ENCODE peak calls at places on chromosomes 5 and 9, in seven cellular contexts. P is GM23338, G is H1, L is HepG2, Q is HCT116, I is GM12878, W is K562. M is an unnamed sample.

GRCh38 chr9:134180786-134181647 is 16.7 kb upstream of the RNU6ATAC start:
- DNase-seq in P (no peak), G (no peak), L (no peak), Q (no peak), I (no peak), W (no peak), M (no peak)

GRCh38 chr5:110258460-110258859 is 468.0 kb downstream of the TMEM232 start:
- DNase-seq in P (no peak), G (no peak), L (no peak), Q (no peak), I (no peak), W (no peak), M (no peak)

GRCh38 chr5:139848508-139849100 is 53.0 kb downstream of the PSD2 start:
- DNase-seq in P (peak), G (peak), L (no peak), Q (no peak), I (no peak), W (no peak), M (peak)

GRCh38 chr9:76394896-76395244 is 644 bp upstream of the RFK start:
- DNase-seq in P (peak), G (peak), L (peak), Q (peak), I (peak), W (peak), M (no peak)

GRCh38 chr9:131656356-131657030 is 83.4 kb downstream of the RAPGEF1 start:
- DNase-seq in P (no peak), G (no peak), L (no peak), Q (no peak), I (peak), W (no peak), M (peak)

GRCh38 chr5:103801681-103802080 is 239.1 kb upstream of the NUDT12 start:
- DNase-seq in P (no peak), G (no peak), L (no peak), Q (no peak), I (no peak), W (no peak), M (no peak)

GRCh38 chr9:133967024-133967741 is 24.9 kb downstream of the VAV2 start:
- DNase-seq in P (no peak), G (no peak), L (no peak), Q (no peak), I (no peak), W (no peak), M (no peak)

GRCh38 chr5:143516249-143516648 is 112.8 kb upstream of the NR3C1 start:
- DNase-seq in P (no peak), G (no peak), L (no peak), Q (no peak), I (no peak), W (no peak), M (no peak)

GRCh38 chr9:83140061-83140460 is 77.1 kb upstream of the RASEF start:
- DNase-seq in P (no peak), G (no peak), L (no peak), Q (no peak), I (no peak), W (no peak), M (no peak)

GRCh38 chr5:6708814-6709213 is 4.4 kb upstream of the TENT4A start:
- DNase-seq in P (no peak), G (no peak), L (no peak), Q (no peak), I (no peak), W (no peak), M (no peak)

GRCh38 chr9:122468735-122469134 is 9.0 kb downstream of the OR1J1 start:
- DNase-seq in P (no peak), G (no peak), L (no peak), Q (no peak), I (no peak), W (no peak), M (no peak)

GRCh38 chr9:34995288-34996060 is 5.9 kb downstream of the DNAJB5 start:
- DNase-seq in P (no peak), G (no peak), L (peak), Q (no peak), I (no peak), W (peak), M (peak)

GRCh38 chr9:106797299-106797698 is 65.7 kb upstream of the ZNF462 start:
- DNase-seq in P (no peak), G (no peak), L (no peak), Q (no peak), I (no peak), W (no peak), M (no peak)

GRCh38 chr9:18703086-18703750 is 229.3 kb downstream of the ADAMTSL1 start:
- DNase-seq in P (no peak), G (no peak), L (no peak), Q (no peak), I (no peak), W (peak), M (no peak)

GRCh38 chr9:15239816-15240215 is 67.2 kb downstream of the TTC39B start:
- DNase-seq in P (no peak), G (no peak), L (no peak), Q (no peak), I (no peak), W (no peak), M (no peak)

GRCh38 chr5:136174021-136174659 is 18.8 kb downstream of the SMIM32 start:
- DNase-seq in P (peak), G (no peak), L (peak), Q (peak), I (peak), W (peak), M (peak)

GRCh38 chr5:133739381-133739780 is 127.0 kb upstream of the FSTL4 start:
- DNase-seq in P (no peak), G (peak), L (no peak), Q (no peak), I (no peak), W (no peak), M (no peak)

GRCh38 chr5:133741396-133741795 is 129.1 kb upstream of the FSTL4 start:
- DNase-seq in P (no peak), G (no peak), L (no peak), Q (no peak), I (no peak), W (no peak), M (no peak)

GRCh38 chr5:133736512-133736911 is 124.2 kb upstream of the FSTL4 start:
- DNase-seq in P (no peak), G (peak), L (no peak), Q (no peak), I (no peak), W (no peak), M (no peak)

GRCh38 chr5:133735346-133735745 is 123.0 kb upstream of the FSTL4 start:
- DNase-seq in P (no peak), G (peak), L (peak), Q (no peak), I (no peak), W (no peak), M (peak)

GRCh38 chr5:133738271-133738670 is 125.9 kb upstream of the FSTL4 start:
- DNase-seq in P (no peak), G (no peak), L (no peak), Q (no peak), I (no peak), W (no peak), M (no peak)
- TF ChIP-seq POLR2AphosphoS5 in P (no peak), G (no peak), L (no peak), Q (no peak), I (no peak), W (no peak), M (no peak)

DNA sequence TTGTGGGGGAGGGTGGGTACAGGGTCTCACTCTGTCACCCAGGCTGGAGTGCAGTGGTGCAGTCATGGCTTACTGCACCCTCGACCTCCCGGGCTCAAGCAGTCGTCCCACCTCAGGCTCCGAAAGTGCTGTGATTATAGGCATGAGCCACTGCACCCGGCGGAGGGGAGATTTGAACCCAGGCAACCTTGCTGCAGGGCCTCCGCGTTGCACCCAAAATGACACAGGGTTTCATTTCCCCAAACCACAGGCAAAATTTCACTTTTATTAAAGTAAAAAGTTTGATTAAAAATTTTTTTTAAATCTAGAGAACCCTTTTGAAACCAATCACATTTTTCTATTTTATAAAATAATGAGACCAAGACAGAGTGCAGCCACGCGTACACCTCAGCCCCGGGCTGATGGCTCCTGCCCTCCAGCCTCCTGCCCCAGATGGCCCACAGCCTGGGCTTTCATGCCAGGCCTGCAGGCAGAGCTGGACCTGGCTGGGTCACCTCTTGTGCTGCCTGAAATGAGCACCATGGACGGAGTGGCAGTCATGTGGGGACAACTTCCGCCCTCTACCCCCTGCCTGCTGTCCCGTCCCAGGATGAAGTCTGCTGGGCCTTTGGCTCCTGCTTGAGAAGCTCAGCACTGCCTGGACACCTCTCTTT is 30.5 kb downstream of the USP20 start:
- DNase-seq in P (no peak), G (no peak), L (no peak), Q (no peak), I (no peak), W (no peak), M (no peak)
- H3K4me2 ChIP-seq in P (no peak), G (no peak), L (no peak), Q (no peak), I (no peak), W (no peak), M (no peak)

DNA sequence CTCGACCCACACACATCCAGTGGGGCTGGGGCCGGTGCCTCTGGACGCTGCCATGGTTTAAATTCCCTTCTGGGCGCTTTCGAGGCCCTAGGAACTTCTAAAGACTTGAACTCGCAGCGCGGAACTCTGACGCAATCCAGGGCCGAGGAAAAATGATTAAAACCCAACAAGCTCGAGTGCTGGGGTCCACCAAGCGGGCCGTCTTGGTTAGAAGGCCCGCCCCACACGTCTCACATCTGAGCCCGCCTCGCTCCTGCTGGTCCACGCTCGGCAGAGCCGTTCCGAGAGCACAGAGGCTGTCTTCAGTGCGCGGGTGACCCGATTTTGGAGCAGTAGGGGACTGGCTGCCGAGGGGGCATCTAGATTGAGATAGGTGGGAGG is 1.5 kb downstream of the CRHBP start:
- DNase-seq in P (peak), G (no peak), L (no peak), Q (no peak), I (no peak), W (no peak), M (no peak)
- TF ChIP-seq EZH2 in P (peak), G (peak), L (no peak), Q (no peak), I (no peak), W (no peak), M (no peak)

DNA sequence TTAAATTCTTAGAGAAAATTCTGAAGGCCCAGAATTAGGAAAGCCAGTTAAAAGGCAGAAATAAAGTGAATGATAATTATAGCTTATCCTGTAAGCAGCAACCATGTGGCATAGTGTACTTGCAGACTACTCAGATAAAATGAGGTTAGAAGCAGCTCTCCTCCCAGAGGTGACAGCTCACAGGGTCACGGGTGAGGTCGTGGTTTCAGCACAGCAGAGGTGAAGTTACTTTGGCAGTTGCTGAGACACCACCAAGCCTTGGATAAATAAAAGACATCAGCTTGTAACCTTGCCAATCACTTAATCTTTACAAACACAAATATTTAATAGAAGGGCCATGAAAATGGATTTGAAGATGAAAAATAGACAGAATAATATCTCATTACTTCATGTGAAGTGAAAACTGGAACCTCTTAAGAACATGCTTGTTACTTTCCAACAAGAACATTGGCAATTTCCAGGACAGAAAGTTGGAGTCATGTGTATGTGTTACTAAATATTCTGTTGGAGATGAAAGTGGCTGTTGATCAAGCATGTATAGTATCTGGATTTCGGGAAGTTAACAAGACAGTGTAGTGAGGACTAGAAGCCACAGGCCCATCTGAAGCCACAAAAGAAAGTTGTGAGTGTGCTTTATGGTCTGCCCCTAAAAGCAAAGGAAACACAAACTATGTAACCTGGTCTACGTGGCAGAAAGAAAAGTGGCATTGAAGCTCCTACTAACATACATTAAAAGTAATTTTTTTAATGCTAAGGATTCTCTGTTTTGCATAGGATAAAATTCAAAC is 134.4 kb downstream of the ERCC6L2 start:
- DNase-seq in P (no peak), G (no peak), L (no peak), Q (no peak), I (no peak), W (peak), M (no peak)
- TF ChIP-seq POLR2AphosphoS5 in P (no peak), G (no peak), L (no peak), Q (no peak), I (no peak), W (no peak), M (no peak)

DNA sequence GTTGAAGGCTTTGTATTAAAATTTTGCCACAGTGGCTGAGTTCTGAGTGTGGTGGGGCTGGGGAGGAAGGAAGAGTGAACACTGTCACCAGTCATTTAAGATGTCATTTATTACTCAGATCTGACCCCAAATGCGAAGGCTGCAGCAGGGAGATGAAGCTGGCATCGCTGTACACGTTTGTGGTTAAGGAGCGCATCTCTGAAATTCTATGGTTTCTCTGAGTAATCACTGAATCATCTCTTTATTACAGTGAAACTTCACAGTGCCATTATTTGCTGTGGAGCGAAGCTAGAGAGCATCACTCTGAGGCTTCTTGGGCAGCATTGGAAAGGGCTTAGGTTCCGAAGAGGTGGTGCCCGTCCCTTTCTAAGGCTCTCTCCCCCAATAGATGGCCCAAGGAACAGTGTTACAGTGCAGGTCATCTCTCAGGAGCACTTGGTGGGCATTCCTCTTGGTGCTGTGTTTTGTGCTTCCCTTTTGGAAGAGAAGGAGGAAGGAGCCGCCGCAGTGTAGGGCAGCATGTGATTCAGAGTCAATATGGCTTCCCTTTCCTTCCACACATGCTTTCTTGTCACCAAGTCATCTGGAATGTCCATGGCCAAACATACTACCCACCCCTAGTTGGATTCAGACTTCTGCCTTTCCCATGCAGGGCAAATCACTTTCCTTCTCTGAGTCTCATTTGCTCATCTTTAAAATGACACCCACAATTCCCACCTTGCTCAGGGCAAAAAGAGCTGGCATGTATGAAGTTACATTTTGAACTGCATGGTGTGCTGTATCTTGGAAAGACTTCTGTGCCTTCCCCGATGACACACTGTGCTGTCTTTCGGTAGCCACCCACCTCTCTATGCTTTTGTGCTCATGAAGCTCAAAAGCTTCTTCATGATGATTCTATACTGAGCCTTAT is 9.3 kb upstream of the TEX48 start:
- DNase-seq in P (no peak), G (no peak), L (no peak), Q (peak), I (peak), W (no peak), M (peak)
- H3K4me2 ChIP-seq in P (no peak), G (no peak), L (no peak), Q (peak), I (peak), W (no peak), M (no peak)

GRCh38 chr5:1877434-1878049 is 5.2 kb downstream of the IRX4 start:
- DNase-seq in P (peak), G (peak), L (no peak), Q (no peak), I (no peak), W (no peak), M (no peak)

GRCh38 chr5:1875843-1876671 is 6.7 kb downstream of the IRX4 start:
- DNase-seq in P (peak), G (peak), L (no peak), Q (no peak), I (no peak), W (no peak), M (no peak)

GRCh38 chr5:1876708-1877433 is 5.9 kb downstream of the IRX4 start:
- DNase-seq in P (peak), G (no peak), L (no peak), Q (no peak), I (no peak), W (no peak), M (no peak)

GRCh38 chr5:1879292-1880263 is 3.1 kb downstream of the IRX4 start:
- DNase-seq in P (peak), G (no peak), L (no peak), Q (no peak), I (no peak), W (no peak), M (no peak)

GRCh38 chr5:1878050-1878849 is 4.5 kb downstream of the IRX4 start:
- DNase-seq in P (peak), G (peak), L (no peak), Q (no peak), I (no peak), W (no peak), M (no peak)
- TF ChIP-seq EZH2 in P (peak), G (peak), L (no peak), Q (no peak), I (no peak), W (no peak), M (peak)

DNA sequence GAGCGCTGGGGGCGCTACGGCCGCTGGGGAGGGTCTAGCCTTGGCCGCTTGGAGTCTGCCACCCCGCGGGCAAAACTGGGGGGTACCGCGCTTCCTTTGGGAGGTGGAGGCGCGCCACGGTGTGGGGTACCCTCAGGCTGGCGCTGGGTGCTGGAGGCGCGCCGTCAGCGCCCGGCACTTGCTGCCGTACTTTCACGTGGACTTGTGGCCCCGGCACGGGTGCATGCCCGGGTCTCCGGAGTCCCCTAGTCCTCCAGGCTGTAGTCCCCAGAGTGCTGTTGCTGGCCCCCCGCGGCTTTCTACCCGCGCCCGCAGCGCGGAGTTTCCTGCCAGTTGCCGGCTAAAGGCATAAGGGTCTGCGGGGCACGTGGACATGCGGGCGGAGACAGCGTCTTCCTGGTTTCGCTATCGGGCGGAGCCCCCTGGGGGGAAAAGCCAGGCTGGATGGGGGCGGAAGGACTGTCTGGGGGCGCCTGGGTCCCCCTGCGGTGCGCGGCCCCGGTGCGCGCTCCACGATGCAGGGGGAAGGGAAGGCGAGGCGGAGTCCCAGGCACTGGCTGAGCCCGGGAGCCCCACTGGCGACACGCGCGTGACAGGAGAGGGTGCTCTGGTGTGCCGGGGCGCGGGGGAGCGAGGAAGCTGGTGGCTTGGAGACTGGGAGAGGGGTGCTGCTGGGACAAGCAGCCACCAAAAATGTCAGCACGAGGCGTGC is 666 bp downstream of the PPARGC1B start:
- DNase-seq in P (peak), G (peak), L (no peak), Q (no peak), I (no peak), W (peak), M (peak)
- TF ChIP-seq POLR2AphosphoS5 in P (peak), G (no peak), L (no peak), Q (no peak), I (no peak), W (no peak), M (no peak)

DNA sequence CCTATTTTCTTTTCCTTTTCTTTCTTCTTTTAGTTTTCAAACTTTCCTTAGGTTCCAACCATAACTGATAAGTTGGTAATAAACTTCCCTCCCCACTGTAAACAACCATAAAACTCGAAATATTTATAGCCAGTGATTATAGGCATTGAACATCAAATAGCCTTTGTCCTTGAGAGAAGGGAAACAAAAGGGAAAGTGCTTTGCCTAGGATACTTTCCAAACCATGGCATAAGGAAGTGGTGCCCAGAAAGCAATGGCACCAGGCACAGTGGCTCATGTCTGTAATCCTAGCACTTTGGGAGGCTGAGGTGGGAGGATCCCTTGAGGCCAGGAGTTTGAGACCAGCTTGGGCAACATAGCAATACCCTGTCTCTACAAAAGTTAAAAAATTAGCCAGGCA is 11.9 kb upstream of the PDLIM4 start:
- DNase-seq in P (no peak), G (no peak), L (no peak), Q (no peak), I (no peak), W (no peak), M (no peak)
- H3K4me2 ChIP-seq in P (no peak), G (no peak), L (no peak), Q (no peak), I (no peak), W (no peak), M (no peak)